ENCODE peak calls at places on chromosomes 3 and 15, in seven cellular contexts. M, A, R, B, F, Z and G are unnamed samples. For H3K9me3, the result is how much of the 10 kb centered on the place peaks cover.

GRCh38 chr3:120415756-120416155 is 35.0 kb downstream of the FSTL1 start:
- DNase-seq in M (no peak), A (no peak), R (no peak), B (no peak), F (no peak), Z (no peak), G (no peak)

GRCh38 chr3:194007598-194008337 is 128.2 kb upstream of the HES1 start:
- DNase-seq in M (no peak), A (peak), R (no peak), B (no peak), F (no peak), Z (no peak), G (no peak)

GRCh38 chr3:177647876-177648275 is 450.6 kb upstream of the TBL1XR1 start:
- DNase-seq in M (no peak), A (no peak), R (peak), B (no peak), F (no peak), Z (no peak), G (no peak)

GRCh38 chr15:95826831-95827230 is 503.7 kb upstream of the NR2F2 start:
- DNase-seq in M (no peak), A (no peak), R (no peak), B (no peak), F (no peak), Z (no peak), G (no peak)

GRCh38 chr3:193240436-193240849 is 579 bp upstream of the PLAAT1 start:
- DNase-seq in M (no peak), A (peak), R (no peak), B (no peak), F (no peak), Z (no peak), G (no peak)

GRCh38 chr3:47016934-47017435 is 37.5 kb downstream of the NBEAL2 start:
- DNase-seq in M (no peak), A (peak), R (peak), B (no peak), F (peak), Z (peak), G (no peak)

GRCh38 chr3:50373146-50373864 is 14.0 kb upstream of the TMEM115 start:
- DNase-seq in M (no peak), A (no peak), R (no peak), B (no peak), F (no peak), Z (no peak), G (no peak)

GRCh38 chr3:197125601-197126000 is 96.0 kb upstream of the MELTF start:
- DNase-seq in M (no peak), A (peak), R (no peak), B (no peak), F (no peak), Z (no peak), G (no peak)

GRCh38 chr15:41561777-41562145 is 2.7 kb downstream of the TYRO3 start:
- DNase-seq in M (peak), A (peak), R (no peak), B (no peak), F (peak), Z (no peak), G (no peak)

GRCh38 chr3:176275113-176275512 is 922.2 kb downstream of the TBL1XR1 start:
- DNase-seq in M (no peak), A (no peak), R (no peak), B (no peak), F (no peak), Z (no peak), G (no peak)

GRCh38 chr3:110974902-110975301 is 96.7 kb upstream of the NECTIN3 start:
- DNase-seq in M (no peak), A (no peak), R (no peak), B (no peak), F (no peak), Z (no peak), G (no peak)

GRCh38 chr3:10546181-10546624 is 40.8 kb upstream of the ATP2B2 start:
- DNase-seq in M (no peak), A (no peak), R (no peak), B (no peak), F (no peak), Z (no peak), G (no peak)

GRCh38 chr3:169430687-169431404 is 232.7 kb downstream of the MECOM start:
- DNase-seq in M (no peak), A (peak), R (no peak), B (peak), F (no peak), Z (no peak), G (no peak)

GRCh38 chr15:92109485-92109884 is 256.0 kb downstream of the SLCO3A1 start:
- DNase-seq in M (no peak), A (no peak), R (no peak), B (no peak), F (no peak), Z (no peak), G (no peak)

GRCh38 chr3:129304141-129304540 is 25.5 kb downstream of the HMCES start:
- DNase-seq in M (no peak), A (no peak), R (no peak), B (no peak), F (no peak), Z (no peak), G (no peak)

GRCh38 chr3:63726656-63727055 is 74.2 kb downstream of the SNTN start:
- DNase-seq in M (no peak), A (peak), R (no peak), B (no peak), F (no peak), Z (no peak), G (no peak)

GRCh38 chr3:100108464-100109079 is 5.7 kb downstream of the FILIP1L start:
- DNase-seq in M (no peak), A (no peak), R (no peak), B (no peak), F (no peak), Z (no peak), G (no peak)

GRCh38 chr3:40615110-40615915 is 90.6 kb downstream of the ZNF621 start:
- DNase-seq in M (peak), A (no peak), R (no peak), B (no peak), F (no peak), Z (no peak), G (no peak)

GRCh38 chr15:89034305-89034704 is 54.0 kb upstream of the ABHD2 start:
- DNase-seq in M (no peak), A (no peak), R (peak), B (no peak), F (no peak), Z (no peak), G (no peak)

GRCh38 chr15:95169701-95170459 is 938.5 kb downstream of the MCTP2 start:
- DNase-seq in M (no peak), A (no peak), R (no peak), B (no peak), F (no peak), Z (no peak), G (no peak)

GRCh38 chr3:122233109-122233952 is 49.9 kb downstream of the CASR start:
- DNase-seq in M (no peak), A (no peak), R (peak), B (no peak), F (no peak), Z (peak), G (no peak)

GRCh38 chr3:14415501-14415900 is 13.1 kb downstream of the SLC6A6 start:
- DNase-seq in M (no peak), A (no peak), R (no peak), B (no peak), F (no peak), Z (no peak), G (no peak)

GRCh38 chr15:75149911-75150709 is 51.6 kb upstream of the C15orf39 start:
- DNase-seq in M (no peak), A (peak), R (no peak), B (no peak), F (no peak), Z (no peak), G (no peak)

GRCh38 chr15:81296673-81297072 is 27.3 kb downstream of the STARD5 start:
- DNase-seq in M (no peak), A (no peak), R (peak), B (peak), F (no peak), Z (peak), G (no peak)

GRCh38 chr3:55596212-55596611 is 109.1 kb upstream of the WNT5A start:
- DNase-seq in M (no peak), A (no peak), R (no peak), B (no peak), F (no peak), Z (no peak), G (no peak)

GRCh38 chr15:78257681-78258080 is 6.7 kb upstream of the DNAJA4 start:
- DNase-seq in M (no peak), A (no peak), R (no peak), B (no peak), F (no peak), Z (no peak), G (no peak)

GRCh38 chr3:14587733-14588360 is 47.7 kb upstream of the GRIP2 start:
- DNase-seq in M (no peak), A (peak), R (no peak), B (no peak), F (no peak), Z (no peak), G (no peak)

GRCh38 chr15:62539236-62539635 is 374.2 kb upstream of the C2CD4B start:
- DNase-seq in M (no peak), A (no peak), R (no peak), B (no peak), F (no peak), Z (no peak), G (no peak)

GRCh38 chr3:134282659-134283047 is 32.0 kb upstream of the RYK start:
- DNase-seq in M (no peak), A (no peak), R (no peak), B (no peak), F (no peak), Z (no peak), G (no peak)

GRCh38 chr3:30638685-30639412 is 32.4 kb downstream of the TGFBR2 start:
- DNase-seq in M (no peak), A (no peak), R (no peak), B (no peak), F (no peak), Z (no peak), G (no peak)

GRCh38 chr3:127100459-127101410 is 92.2 kb upstream of the PRR23E start:
- DNase-seq in M (no peak), A (no peak), R (no peak), B (no peak), F (no peak), Z (no peak), G (no peak)
- H3K27ac ChIP-seq in M (no peak), A (no peak), R (no peak), B (no peak), F (no peak), Z (no peak), G (no peak)

GRCh38 chr15:58562135-58562534 is 130.3 kb downstream of the LIPC start:
- DNase-seq in M (no peak), A (no peak), R (no peak), B (no peak), F (no peak), Z (no peak), G (no peak)
- H3K9me3 ChIP-seq in M (under half), A (under half), R (under half), B (under half), F (under half), Z (under half), G (under half)

GRCh38 chr3:148998715-148999413 is 7.5 kb downstream of the GYG1 start:
- DNase-seq in M (no peak), A (no peak), R (no peak), B (no peak), F (no peak), Z (no peak), G (no peak)
- H3K4me3 ChIP-seq in M (no peak), A (no peak), R (no peak), B (no peak), F (no peak), Z (no peak), G (no peak)

DNA sequence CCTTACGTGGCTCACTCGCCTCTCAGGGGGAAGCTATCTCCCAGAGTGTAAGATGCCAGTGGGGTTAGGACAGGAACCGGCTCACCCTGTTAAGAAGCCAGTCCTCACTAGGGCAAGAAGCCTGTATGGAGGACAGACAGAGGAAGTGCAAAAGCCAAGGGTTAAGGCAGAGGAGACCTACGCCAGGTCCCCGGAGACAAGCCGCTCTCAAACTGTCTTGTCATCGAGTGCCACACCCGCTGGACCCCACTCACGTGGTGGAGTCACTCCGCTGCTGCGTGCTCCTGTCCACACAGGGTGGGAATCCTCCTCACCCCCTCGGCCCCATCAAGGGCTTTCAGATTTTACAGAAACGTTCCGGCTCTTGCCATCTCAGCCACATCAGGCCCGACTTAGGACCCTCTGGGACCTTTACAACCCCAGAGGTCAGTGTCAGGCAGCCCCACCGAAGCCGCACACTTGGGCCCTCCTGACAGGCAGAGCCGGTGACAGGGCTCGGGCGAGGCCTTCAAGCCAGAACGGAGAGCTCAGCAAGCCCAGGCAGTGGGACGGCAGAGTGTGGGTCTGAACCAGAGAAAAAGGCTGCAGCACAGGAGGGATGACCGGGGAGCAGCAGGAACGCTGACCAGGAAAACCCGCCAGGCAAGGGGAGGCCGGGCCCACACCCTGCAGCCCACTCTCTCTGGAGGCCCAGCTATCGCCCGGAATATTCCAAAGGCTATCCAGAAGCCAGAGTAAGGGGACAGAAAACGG is 61.7 kb downstream of the XXYLT1 start:
- DNase-seq in M (no peak), A (no peak), R (no peak), B (peak), F (no peak), Z (no peak), G (no peak)
- H3K27ac ChIP-seq in M (peak), A (peak), R (no peak), B (peak), F (peak), Z (peak), G (no peak)

GRCh38 chr15:79916424-79916823 is 19.6 kb upstream of the MTHFS start:
- DNase-seq in M (no peak), A (no peak), R (no peak), B (no peak), F (no peak), Z (no peak), G (no peak)

GRCh38 chr15:79919749-79920511 is 23.1 kb upstream of the MTHFS start:
- DNase-seq in M (no peak), A (no peak), R (no peak), B (no peak), F (no peak), Z (no peak), G (no peak)

GRCh38 chr15:79919090-79919748 is 22.4 kb upstream of the MTHFS start:
- DNase-seq in M (no peak), A (no peak), R (no peak), B (no peak), F (no peak), Z (no peak), G (no peak)

GRCh38 chr15:79914728-79915127 is 17.9 kb upstream of the MTHFS start:
- DNase-seq in M (no peak), A (no peak), R (no peak), B (no peak), F (no peak), Z (no peak), G (no peak)

DNA sequence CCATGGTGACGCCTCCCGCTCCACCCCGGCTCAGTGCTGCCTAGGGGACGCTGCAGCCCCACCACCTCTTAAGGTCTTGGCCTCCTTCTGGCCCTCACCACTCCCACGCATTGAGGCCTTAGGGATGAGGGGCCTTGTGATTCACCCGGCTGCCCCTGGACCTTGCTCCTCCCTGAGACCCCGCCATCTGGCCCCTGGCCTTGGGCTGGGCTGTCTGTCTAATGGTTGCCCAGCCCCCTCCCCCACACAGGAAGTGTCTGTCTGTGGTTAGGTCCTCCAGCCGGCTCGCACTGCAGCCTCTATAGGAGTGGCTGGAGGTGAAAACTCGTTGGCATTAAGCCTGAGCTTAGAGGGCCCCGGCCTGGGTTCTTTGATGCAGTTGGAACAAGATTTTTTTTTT is 21.5 kb upstream of the MTHFS start:
- DNase-seq in M (no peak), A (no peak), R (no peak), B (no peak), F (no peak), Z (no peak), G (no peak)
- H3K9me3 ChIP-seq in M (under half), A (under half), R (under half), B (under half), F (under half), Z (under half), G (under half)

DNA sequence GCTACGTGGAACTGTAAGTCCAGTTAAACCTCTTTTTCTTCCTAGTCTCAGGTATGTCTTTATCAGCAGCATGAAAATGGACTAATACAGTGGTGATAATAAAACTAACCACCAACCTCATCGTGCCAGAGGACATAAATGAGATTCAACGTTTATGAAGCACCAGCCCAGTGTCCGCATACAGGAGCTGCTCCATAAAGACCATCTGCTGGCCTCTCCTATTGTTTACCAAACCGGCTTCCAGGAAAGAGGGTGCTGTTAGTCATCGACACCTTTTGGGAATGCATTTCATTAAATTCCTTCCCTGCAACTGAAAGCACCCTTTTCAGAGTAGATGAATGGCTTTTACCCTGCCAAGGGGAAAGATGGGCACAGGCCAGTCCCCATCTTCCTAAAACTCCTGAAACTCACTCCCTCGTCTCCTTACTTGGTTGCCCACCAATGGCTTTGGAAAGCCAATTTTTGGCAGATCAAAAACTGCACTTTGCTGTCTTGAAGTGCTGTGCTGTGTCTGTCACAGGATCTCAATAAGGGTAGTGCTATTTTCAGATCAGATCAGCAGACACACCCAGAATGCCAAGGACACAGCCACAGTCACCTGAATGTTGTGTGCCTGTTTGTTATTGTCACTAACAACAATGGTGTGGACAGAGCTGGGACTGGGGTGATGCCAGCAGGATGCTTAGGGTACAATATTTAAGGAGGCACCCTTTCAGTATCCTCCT is 122.2 kb downstream of the AQP9 start:
- DNase-seq in M (no peak), A (no peak), R (no peak), B (no peak), F (no peak), Z (no peak), G (no peak)
- H3K4me3 ChIP-seq in M (no peak), A (no peak), R (no peak), B (no peak), F (no peak), Z (no peak), G (no peak)

GRCh38 chr15:57560976-57561711 is 30.6 kb upstream of the MYZAP start:
- DNase-seq in M (peak), A (peak), R (peak), B (peak), F (peak), Z (peak), G (no peak)
- H3K27ac ChIP-seq in M (no peak), A (no peak), R (no peak), B (peak), F (no peak), Z (no peak), G (no peak)

GRCh38 chr3:98972720-98973119 is 71.2 kb upstream of the DCBLD2 start:
- DNase-seq in M (no peak), A (no peak), R (no peak), B (no peak), F (no peak), Z (no peak), G (no peak)
- H3K9me3 ChIP-seq in M (under half), A (under half), R (under half), B (under half), F (under half), Z (under half), G (under half)

GRCh38 chr15:72935521-72935920 is 116.7 kb upstream of the NEO1 start:
- DNase-seq in M (no peak), A (no peak), R (no peak), B (no peak), F (no peak), Z (no peak), G (no peak)

GRCh38 chr15:72934006-72934405 is 118.3 kb upstream of the NEO1 start:
- DNase-seq in M (no peak), A (peak), R (no peak), B (no peak), F (no peak), Z (no peak), G (no peak)

GRCh38 chr15:72936237-72936636 is 116.0 kb upstream of the NEO1 start:
- DNase-seq in M (no peak), A (no peak), R (no peak), B (no peak), F (no peak), Z (no peak), G (no peak)

GRCh38 chr15:72934921-72935320 is 117.3 kb upstream of the NEO1 start:
- DNase-seq in M (no peak), A (no peak), R (no peak), B (no peak), F (no peak), Z (no peak), G (no peak)

DNA sequence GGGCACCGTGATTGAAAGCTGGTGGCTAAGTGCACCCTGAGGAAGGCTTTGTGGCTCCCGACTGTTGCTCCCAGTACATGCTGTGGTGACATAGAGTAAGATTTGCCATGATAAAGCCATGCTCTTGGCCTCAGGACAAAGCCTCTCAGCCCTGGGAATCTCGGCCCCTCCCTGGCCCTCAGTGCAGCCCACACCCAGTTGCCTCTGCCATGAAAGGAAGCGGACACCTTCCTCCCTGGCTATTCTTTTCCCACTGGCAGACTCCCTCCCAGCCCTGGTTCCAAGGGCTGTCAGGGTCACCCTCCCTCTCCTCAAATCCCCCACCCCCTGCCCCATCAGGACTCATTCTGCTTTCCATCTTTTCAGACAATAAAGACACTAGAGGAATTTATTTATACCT is 119.8 kb upstream of the NEO1 start:
- DNase-seq in M (no peak), A (no peak), R (no peak), B (no peak), F (no peak), Z (no peak), G (no peak)
- H3K4me3 ChIP-seq in M (no peak), A (no peak), R (no peak), B (no peak), F (no peak), Z (no peak), G (no peak)